ENCODE peak calls at places on chromosomes 6 and 20, in four cellular contexts. O is IMR-90, Y is kidney, V is upper lobe of right lung. M is an unnamed sample. For H3K9me3, the result is how much of the 10 kb centered on the place peaks cover.

GRCh38 chr6:124372076-124372475 is 568.4 kb downstream of the NKAIN2 start:
- DNase-seq in Y (no peak), O (no peak), V (no peak), M (no peak)

GRCh38 chr6:150126641-150127291 is 16.1 kb upstream of the PPP1R14C start:
- DNase-seq in V (no peak), O (no peak), Y (no peak), M (no peak)

GRCh38 chr6:141401851-141402250 is 730.9 kb upstream of the GJE1 start:
- DNase-seq in V (no peak), O (no peak), Y (no peak), M (no peak)

GRCh38 chr6:32529697-32530429 is at the start of gene HLA-DRB5:
- DNase-seq in Y (peak), O (no peak), V (peak), M (peak)

GRCh38 chr6:56156643-56157042 is 90.7 kb downstream of the COL21A1 start:
- DNase-seq in Y (no peak), O (peak), V (no peak), M (no peak)

GRCh38 chr6:118808794-118809668 is 84.9 kb upstream of the ASF1A start:
- DNase-seq in Y (no peak), O (no peak), V (no peak), M (no peak)

GRCh38 chr6:99458319-99458718 is 33.2 kb upstream of the PNISR start:
- DNase-seq in V (no peak), O (peak), Y (no peak), M (no peak)

GRCh38 chr6:150719861-150720260 is 120.2 kb downstream of the PLEKHG1 start:
- DNase-seq in O (no peak), Y (no peak), V (no peak), M (no peak)

GRCh38 chr6:28695671-28696537 is 170.2 kb downstream of the GPX5 start:
- DNase-seq in V (no peak), Y (no peak), O (peak), M (no peak)

GRCh38 chr6:85579581-85579980 is 14.1 kb downstream of the SNX14 start:
- DNase-seq in O (no peak), V (no peak), Y (no peak), M (no peak)

GRCh38 chr6:127146935-127147334 is 28.5 kb downstream of the RSPO3 start:
- DNase-seq in O (peak), V (no peak), Y (peak), M (no peak)

GRCh38 chr20:57087705-57088104 is 178.7 kb downstream of the BMP7 start:
- DNase-seq in O (no peak), Y (no peak), V (no peak), M (no peak)

GRCh38 chr6:102619585-102619984 is 1226.1 kb downstream of the GRIK2 start:
- DNase-seq in Y (no peak), V (no peak), O (peak), M (no peak)

GRCh38 chr6:112571486-112571885 is 224.4 kb downstream of the RFPL4B start:
- DNase-seq in Y (no peak), V (no peak), O (peak), M (peak)

GRCh38 chr6:146041282-146041681 is 12.4 kb downstream of the GRM1 start:
- DNase-seq in V (no peak), O (no peak), Y (no peak), M (no peak)

GRCh38 chr6:136066005-136066404 is 184.1 kb downstream of the MTFR2 start:
- DNase-seq in O (peak), V (no peak), Y (no peak), M (no peak)

GRCh38 chr20:3808141-3808479 is 12.0 kb downstream of the CDC25B start:
- DNase-seq in V (peak), O (peak), Y (peak), M (peak)

GRCh38 chr20:64176548-64177419 is 12.5 kb downstream of the MYT1 start:
- DNase-seq in Y (peak), V (no peak), O (no peak), M (no peak)

DNA sequence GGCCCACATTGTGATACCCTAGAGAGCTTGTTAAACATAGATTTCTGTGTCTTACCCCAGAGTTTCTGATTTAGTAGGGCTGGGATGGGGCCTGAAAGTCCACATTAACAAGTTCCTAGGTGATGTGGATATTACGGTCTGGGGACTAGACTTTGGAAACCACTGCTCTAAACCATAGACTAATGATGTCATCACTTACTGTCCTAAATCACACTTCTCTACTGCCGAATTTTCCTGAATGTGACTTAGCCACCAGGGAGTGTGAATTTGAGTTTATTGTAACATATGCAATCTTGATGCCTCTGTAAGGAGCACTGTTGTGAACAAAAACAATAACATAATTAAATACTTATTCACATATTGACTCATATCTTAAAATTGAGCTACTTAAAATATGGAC is 165.6 kb downstream of the BTBD3 start:
- DNase-seq in O (no peak), V (no peak), Y (no peak), M (no peak)
- H3K9me3 ChIP-seq in O (under half), V (under half), Y (under half), M (under half)

GRCh38 chr6:1984346-1984994 is 260.9 kb downstream of the GMDS start:
- DNase-seq in O (no peak), V (no peak), Y (no peak), M (no peak)
- H3K9me3 ChIP-seq in O (under half), V (under half), Y (under half), M (under half)

GRCh38 chr6:41093729-41094128 is 21.0 kb downstream of the NFYA start:
- DNase-seq in Y (no peak), O (peak), V (no peak), M (no peak)

GRCh38 chr6:41090841-41091761 is 18.3 kb downstream of the NFYA start:
- DNase-seq in V (no peak), Y (no peak), O (peak), M (no peak)

GRCh38 chr6:41088451-41088850 is 15.7 kb downstream of the NFYA start:
- DNase-seq in O (peak), Y (no peak), V (no peak), M (no peak)

GRCh38 chr6:41097467-41098090 is 24.8 kb downstream of the NFYA start:
- DNase-seq in V (no peak), Y (no peak), O (peak), M (no peak)

DNA sequence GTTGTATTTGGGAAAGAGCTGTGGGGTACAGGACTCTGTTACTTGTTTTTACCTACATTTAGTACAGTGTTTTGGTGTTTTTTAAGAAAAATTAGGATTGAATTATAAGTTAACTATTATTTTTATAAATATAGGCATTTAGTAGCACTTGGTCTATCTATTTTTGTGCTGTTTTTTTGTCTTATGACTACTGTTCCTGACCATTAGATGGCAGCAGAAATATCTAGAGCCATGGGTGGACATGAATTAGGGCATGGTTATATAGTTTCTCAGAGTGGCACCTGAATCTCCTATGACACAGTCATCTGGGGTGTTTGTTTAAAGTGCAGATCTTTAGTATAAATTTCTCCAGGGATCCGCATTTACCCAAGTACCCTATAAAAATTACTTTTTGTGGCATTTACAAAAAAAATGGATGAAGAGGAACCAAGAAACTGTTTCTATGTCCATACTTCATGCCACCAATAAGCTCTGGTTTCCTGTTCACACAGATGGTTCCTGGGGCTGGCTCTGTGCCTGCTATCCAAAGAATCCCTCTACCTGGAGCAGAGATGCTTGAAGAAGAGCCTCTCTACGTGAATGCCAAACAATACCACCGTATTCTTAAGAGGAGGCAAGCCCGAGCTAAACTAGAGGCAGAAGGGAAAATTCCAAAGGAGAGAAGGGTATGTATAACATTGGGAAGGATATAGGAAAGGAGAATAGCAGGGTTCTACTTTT is 19.8 kb downstream of the NFYA start:
- DNase-seq in O (peak), V (no peak), Y (no peak), M (no peak)
- H3K9me3 ChIP-seq in O (under half), V (under half), Y (under half), M (under half)

GRCh38 chr6:167980911-167981310 is 16.6 kb upstream of the KIF25 start:
- DNase-seq in O (no peak), V (no peak), Y (no peak), M (no peak)

GRCh38 chr6:167982063-167982462 is 15.4 kb upstream of the KIF25 start:
- DNase-seq in O (no peak), Y (no peak), V (no peak), M (no peak)

GRCh38 chr6:167977717-167978467 is 19.6 kb upstream of the KIF25 start:
- DNase-seq in O (no peak), Y (no peak), V (peak), M (no peak)

GRCh38 chr6:167978607-167979006 is 18.9 kb upstream of the KIF25 start:
- DNase-seq in O (no peak), Y (no peak), V (no peak), M (no peak)

GRCh38 chr6:167979436-167980090 is 17.9 kb upstream of the KIF25 start:
- DNase-seq in O (no peak), Y (no peak), V (no peak), M (no peak)
- H3K9me3 ChIP-seq in O (under half), Y (under half), V (under half), M (under half)

GRCh38 chr6:157288575-157288974 is 34.7 kb downstream of the TMEM242 start:
- DNase-seq in O (no peak), Y (no peak), V (no peak), M (no peak)
- H3K9me3 ChIP-seq in O (under half), Y (under half), V (under half), M (under half)

DNA sequence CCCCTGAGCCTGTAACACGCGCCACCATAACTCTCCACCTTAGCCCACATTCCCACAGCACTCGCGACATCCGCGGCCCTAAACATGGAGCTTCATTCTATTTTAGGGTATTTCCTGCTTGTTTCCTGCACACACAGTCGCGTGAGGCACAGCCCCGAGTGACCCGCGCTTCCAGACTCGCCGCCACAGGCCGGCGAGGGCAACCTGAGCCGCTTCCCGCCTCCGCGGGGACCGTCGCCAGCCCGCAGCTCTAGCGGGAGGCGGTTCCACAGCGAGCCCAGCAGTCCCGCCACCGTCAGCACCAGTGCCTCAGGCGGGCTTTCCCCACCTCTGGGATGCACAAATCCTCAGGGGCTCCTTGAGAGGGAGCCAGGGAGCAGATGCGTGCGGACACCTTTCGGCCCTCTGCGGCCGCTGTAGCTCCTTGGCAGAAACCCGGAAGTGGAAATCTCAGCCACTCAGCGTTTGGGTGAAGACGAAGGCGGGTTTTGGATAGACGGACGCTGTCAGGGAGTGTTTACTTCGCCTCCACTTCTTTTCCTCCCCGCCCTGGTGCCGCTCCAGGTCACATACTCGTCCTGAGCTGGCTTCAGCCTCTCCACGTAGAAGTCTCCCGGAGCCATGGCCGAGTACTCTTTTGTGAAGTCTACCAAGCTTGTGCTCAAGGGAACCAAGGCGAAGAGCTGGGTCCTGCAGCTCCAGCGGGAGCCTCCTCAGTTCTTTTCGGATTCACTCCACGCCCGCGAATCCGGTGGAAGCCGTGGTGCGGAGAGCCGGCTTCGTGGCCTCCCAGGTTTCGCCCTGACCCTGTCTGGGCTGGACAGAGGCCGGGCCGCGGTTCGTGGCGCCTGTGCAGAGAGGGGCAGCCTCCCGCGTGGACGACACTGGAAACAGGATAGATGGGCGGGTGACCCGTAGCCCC is 2177.4 kb upstream of the DEFB115 start:
- DNase-seq in Y (peak), V (no peak), O (no peak), M (no peak)
- H3K9me3 ChIP-seq in Y (under half), V (under half), O (under half), M (under half)

GRCh38 chr20:15578059-15578458 is 995.2 kb downstream of the KIF16B start:
- DNase-seq in Y (no peak), V (no peak), O (no peak), M (no peak)
- H3K9me3 ChIP-seq in Y (under half), V (under half), O (under half), M (under half)

M was measured in sigmoid colon.